ENCODE peak calls at places on chromosomes 16 and 17, in six cellular contexts. B is fibroblast of lung; T is stomach; A is retinal pigment epithelial cell; W is effector memory CD8-positive, alpha-beta T cell; Y is cardiac septum. R is an unnamed sample.

GRCh38 chr16:592518-593306 is 2.8 kb downstream of the RAB40C start:
- DNase-seq in B (no peak), T (peak), A (no peak), W (no peak), Y (no peak), R (no peak)

GRCh38 chr16:10578474-10579316 is 1.7 kb downstream of the EMP2 start:
- DNase-seq in B (peak), T (peak), A (peak), W (no peak), Y (no peak), R (no peak)

GRCh38 chr16:87855852-87856715 is 13.2 kb downstream of the SLC7A5 start:
- DNase-seq in B (peak), T (peak), A (no peak), W (peak), Y (peak), R (no peak)

GRCh38 chr17:17021194-17021863 is 20.9 kb upstream of the MPRIP start:
- DNase-seq in B (peak), T (peak), A (no peak), W (no peak), Y (no peak), R (no peak)

GRCh38 chr17:10681866-10682446 is 15.4 kb downstream of the SCO1 start:
- DNase-seq in B (peak), T (no peak), A (peak), W (no peak), Y (no peak), R (no peak)

GRCh38 chr17:79391808-79392233 is 219.0 kb downstream of the RBFOX3 start:
- DNase-seq in B (peak), T (peak), A (no peak), W (peak), Y (no peak), R (peak)

GRCh38 chr17:19570497-19571151 is 37.0 kb downstream of the SLC47A1 start:
- DNase-seq in B (no peak), T (no peak), A (no peak), W (no peak), Y (peak), R (no peak)

GRCh38 chr17:79933863-79934652 is 94.8 kb upstream of the CBX4 start:
- DNase-seq in B (peak), T (peak), A (no peak), W (no peak), Y (peak), R (peak)

GRCh38 chr17:81910840-81911276 is 341 bp downstream of the PCYT2 start:
- DNase-seq in B (no peak), T (peak), A (no peak), W (no peak), Y (no peak), R (no peak)

GRCh38 chr17:66975614-66976378 is 11.3 kb downstream of the CACNG4 start:
- DNase-seq in B (no peak), T (peak), A (no peak), W (no peak), Y (no peak), R (no peak)

GRCh38 chr16:521381-522210 is 5.9 kb upstream of the CAPN15 start:
- DNase-seq in B (no peak), T (peak), A (no peak), W (no peak), Y (no peak), R (no peak)

GRCh38 chr16:56637814-56638750 is at the start of gene MT1A:
- DNase-seq in B (peak), T (peak), A (no peak), W (no peak), Y (peak), R (no peak)

GRCh38 chr16:67206129-67206837 is 7.4 kb downstream of the ELMO3 start:
- DNase-seq in B (no peak), T (no peak), A (no peak), W (no peak), Y (no peak), R (no peak)